ENCODE peak calls at places on chromosomes 11 and 22, in four cellular contexts. A, Z, Q and T are unnamed samples.
A peak's percentile ranks its signal among the peaks of the same experiment; 100 is the strongest.

GRCh38 chr11:9859491-9860305 is 195.8 kb downstream of the SWAP70 start:
- DNase-seq in A (no peak), Q (no peak), Z (no peak), T (no peak)

GRCh38 chr22:45905924-45906865 is 70.8 kb downstream of the WNT7B start:
- DNase-seq in A (no peak), Q (no peak), Z (no peak), T (no peak)

GRCh38 chr11:118870396-118871343 is 13.0 kb upstream of the CXCR5 start:
- DNase-seq in Q (peak; percentile 42), A (no peak), Z (peak; percentile 28), T (no peak)

GRCh38 chr22:36365020-36365411 is 22.8 kb downstream of the MYH9 start:
- DNase-seq in Q (no peak), A (peak; percentile 89), Z (no peak), T (peak; percentile 76)

GRCh38 chr22:26792522-26792921 is 135.1 kb downstream of the MIAT start:
- DNase-seq in A (no peak), Q (no peak), Z (no peak), T (no peak)

GRCh38 chr11:39374963-39375698 is 2084.3 kb downstream of the LRRC4C start:
- DNase-seq in A (peak; percentile 22), Q (peak; percentile 53), Z (peak; percentile 1), T (peak; percentile 10)

GRCh38 chr11:69259072-69259471 is 34.9 kb upstream of the MYEOV start:
- DNase-seq in Z (no peak), A (peak; percentile 24), Q (no peak), T (no peak)

GRCh38 chr22:31956360-31956759 is 12.0 kb downstream of the YWHAH start:
- DNase-seq in Z (no peak), Q (no peak), A (no peak), T (no peak)

GRCh38 chr11:122700676-122701075 is 45.2 kb downstream of the UBASH3B start:
- DNase-seq in A (no peak), Z (no peak), Q (no peak), T (no peak)
- H3K4me2 ChIP-seq in A (no peak overlapping the region), Z (no peak overlapping the region), Q (no peak overlapping the region), T (no peak overlapping the region)

DNA sequence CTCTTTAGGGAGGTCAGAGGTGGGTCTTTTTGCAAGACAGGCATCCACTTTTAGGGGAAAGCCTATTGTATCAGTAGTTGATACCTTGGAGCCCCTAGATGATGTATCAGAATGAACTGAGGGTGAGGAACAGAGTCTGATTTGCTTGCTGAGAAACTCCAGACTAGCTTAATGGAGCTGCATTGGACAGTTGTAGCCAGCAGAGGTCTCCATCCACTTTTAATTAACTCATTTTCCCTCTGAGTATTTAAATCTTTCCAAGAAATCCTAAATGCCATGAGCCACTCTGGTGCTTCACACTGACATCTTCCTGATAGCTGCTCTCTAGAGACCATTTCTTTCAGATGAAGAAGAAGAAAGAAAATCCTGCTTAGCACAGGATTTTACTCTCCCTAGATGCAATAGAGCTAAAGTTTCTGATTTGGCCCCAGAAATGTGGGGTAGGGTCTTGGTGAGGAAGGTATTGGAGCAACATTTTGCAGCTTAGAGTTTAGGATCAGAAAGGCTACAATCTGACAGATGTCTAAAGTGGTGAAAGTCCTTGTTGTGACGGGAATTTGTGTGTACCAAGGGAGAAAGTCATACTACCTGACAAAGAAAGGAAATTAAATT is 38.0 kb downstream of the EXT2 start:
- DNase-seq in Z (peak; percentile 17), A (peak; percentile 47), Q (peak; percentile 75), T (no peak)
- TF ChIP-seq REST in Z (no peak), A (no peak), Q (no peak), T (no peak)

GRCh38 chr11:36361901-36362391 is 65.9 kb downstream of the PRR5L start:
- DNase-seq in Q (peak; percentile 43), A (peak; percentile 65), Z (no peak), T (no peak)
- H3K4me2 ChIP-seq in Q (peak overlapping the region; percentile 20), A (peak overlapping the region; percentile 68), Z (no peak overlapping the region), T (no peak overlapping the region)

DNA sequence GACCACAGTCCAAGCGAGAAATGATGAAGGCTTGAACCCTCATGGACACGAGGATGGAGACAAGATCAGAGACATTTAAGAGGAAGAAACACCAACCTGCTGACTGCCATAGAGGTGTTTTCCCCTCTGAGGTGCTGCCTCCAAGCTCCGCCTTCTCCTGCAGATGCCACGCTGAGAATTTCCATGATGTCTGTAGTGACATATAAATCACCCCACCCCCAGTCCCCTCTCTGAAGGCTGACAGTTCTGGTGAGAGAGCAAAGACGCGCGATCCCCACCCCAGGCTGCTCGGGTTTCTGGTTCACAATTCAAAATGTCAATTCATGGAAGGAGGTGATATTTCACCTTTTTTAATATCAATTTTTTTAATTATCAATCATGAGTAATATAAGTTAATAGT is 28.2 kb downstream of the LRRC32 start:
- DNase-seq in Z (no peak), A (no peak), Q (no peak), T (no peak)
- TF ChIP-seq REST in Z (no peak), A (no peak), Q (no peak), T (no peak)

GRCh38 chr11:77110836-77111235 is 8.2 kb downstream of the OMP start:
- DNase-seq in Q (no peak), A (no peak), Z (no peak), T (no peak)
- H3K4me2 ChIP-seq in Q (no peak overlapping the region), A (no peak overlapping the region), Z (no peak overlapping the region), T (peak overlapping the region; percentile 73)

GRCh38 chr22:30424471-30425326 is 869 bp upstream of the MTFP1 start:
- DNase-seq in Z (no peak), A (peak; percentile 30), Q (peak; percentile 48), T (no peak)

GRCh38 chr22:30423296-30423958 is 2.1 kb upstream of the MTFP1 start:
- DNase-seq in Z (no peak), Q (peak; percentile 87), A (peak; percentile 76), T (no peak)

GRCh38 chr22:30422481-30423295 is 2.9 kb upstream of the MTFP1 start:
- DNase-seq in Z (peak; percentile 81), Q (peak; percentile 76), A (peak; percentile 86), T (peak; percentile 89)

GRCh38 chr22:30425327-30425615 is 297 bp upstream of the MTFP1 start:
- DNase-seq in Z (no peak), A (no peak), Q (no peak), T (no peak)

DNA sequence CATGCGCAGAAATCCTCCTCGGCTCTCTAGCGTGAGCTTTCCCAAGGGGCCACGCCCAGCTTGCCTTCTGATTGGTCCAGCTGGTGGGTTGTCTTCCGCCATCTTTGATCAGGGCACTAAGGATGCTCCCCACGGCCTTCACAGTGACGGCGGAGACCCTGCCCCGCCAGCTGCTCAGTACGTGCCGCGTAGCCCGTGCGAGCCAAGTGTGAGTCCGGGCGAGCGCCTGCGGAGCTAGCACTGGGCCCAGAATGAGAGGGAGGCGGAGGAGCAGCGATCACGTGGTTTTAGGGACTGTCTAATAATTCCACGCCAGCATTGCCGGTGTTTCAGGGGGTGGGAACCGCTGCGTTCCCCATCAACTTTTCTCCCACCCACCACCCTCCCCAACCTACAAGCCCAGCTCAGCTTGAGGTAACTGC is 1.6 kb upstream of the MTFP1 start:
- DNase-seq in A (peak; percentile 99), Q (peak; percentile 100), Z (peak; percentile 99), T (peak; percentile 99)
- TF ChIP-seq REST in A (no peak), Q (no peak), Z (no peak), T (no peak)